ENCODE peak calls at places on chromosome 4, in five cellular contexts. Z is activated CD4-positive, alpha-beta T cell treated with anti-CD3 and anti-CD28 coated beads, Interleukin-2, amount 10 ng/mL, durations not matched to agents 7 days and 5 days; N is A172; U is adrenal gland; C is HepG2. L is an unnamed sample.
A peak's percentile ranks its signal among the peaks of the same experiment; 100 is the strongest.

GRCh38 chr4:18314731-18315130 is 293.2 kb upstream of the LCORL start:
- DNase-seq in Z (no peak), N (no peak), U (no peak), C (no peak), L (no peak)

GRCh38 chr4:165894159-165894558 is 21.1 kb downstream of the TLL1 start:
- DNase-seq in Z (no peak), N (no peak), U (no peak), C (no peak), L (no peak)

GRCh38 chr4:73998040-73999011 is at the start of gene CXCL5:
- DNase-seq in Z (no peak), N (no peak), U (peak; percentile 10), C (no peak), L (peak; percentile 2)

GRCh38 chr4:145177906-145178538 is 2.4 kb downstream of the OTUD4 start:
- DNase-seq in Z (no peak), N (peak; percentile 38), U (peak; percentile 37), C (peak; percentile 71), L (no peak)

GRCh38 chr4:177047851-177048174 is 255.1 kb upstream of the VEGFC start:
- DNase-seq in Z (no peak), N (no peak), U (no peak), C (no peak), L (no peak)

GRCh38 chr4:26256016-26256415 is 64.8 kb upstream of the RBPJ start:
- DNase-seq in Z (no peak), N (no peak), U (no peak), C (no peak), L (no peak)

GRCh38 chr4:145735330-145735638 is 55.3 kb downstream of the C4orf51 start:
- DNase-seq in Z (no peak), N (peak; percentile 94), U (no peak), C (peak; percentile 47), L (no peak)

GRCh38 chr4:17797808-17798207 is 12.7 kb downstream of the DCAF16 start:
- DNase-seq in Z (no peak), N (no peak), U (no peak), C (no peak), L (no peak)

GRCh38 chr4:115657991-115658390 is 544.6 kb upstream of the NDST4 start:
- DNase-seq in Z (no peak), N (no peak), U (no peak), C (no peak), L (no peak)

GRCh38 chr4:138645289-138645688 is 370.3 kb upstream of the NOCT start:
- DNase-seq in Z (no peak), N (no peak), U (no peak), C (no peak), L (no peak)

GRCh38 chr4:2637956-2638552 is 101.6 kb downstream of the FAM193A start:
- DNase-seq in Z (no peak), N (no peak), U (no peak), C (no peak), L (no peak)

GRCh38 chr4:87180767-87181166 is 39.7 kb downstream of the KLHL8 start:
- DNase-seq in Z (no peak), N (no peak), U (no peak), C (no peak), L (no peak)

GRCh38 chr4:76783836-76784235 is 114.1 kb downstream of the SOWAHB start:
- DNase-seq in Z (no peak), N (no peak), U (no peak), C (no peak), L (no peak)

GRCh38 chr4:4831825-4832224 is 27.6 kb upstream of the MSX1 start:
- DNase-seq in Z (no peak), N (no peak), U (no peak), C (no peak), L (no peak)

GRCh38 chr4:157664726-157665125 is 444.2 kb downstream of the GRIA2 start:
- DNase-seq in Z (no peak), N (peak; percentile 78), U (peak; percentile 8), C (no peak), L (no peak)